ENCODE peak calls at places on chromosomes 3 and 15, in ten cellular contexts. G is SK-N-SH, M is ovary, Z is sigmoid colon, Q is GM12878, H is suprapubic skin, A is transverse colon, W is H1, K is tibial nerve, V is esophagus muscularis mucosa. U is an unnamed sample.

GRCh38 chr3:19149388-19149787 is 1.1 kb downstream of the KCNH8 start:
- DNase-seq in Q (no peak), W (no peak), H (no peak), A (no peak), G (no peak), Z (no peak), V (no peak), K (no peak), M (no peak), U (no peak)

GRCh38 chr3:22377421-22377820 is 626.4 kb upstream of the ZNF385D start:
- DNase-seq in M (no peak), G (no peak), A (no peak), H (no peak), V (no peak), Z (no peak), Q (no peak), W (no peak), K (no peak), U (no peak)

GRCh38 chr15:51077565-51078153 is 17.0 kb downstream of the TNFAIP8L3 start:
- DNase-seq in V (no peak), G (no peak), M (peak; percentile 89), Q (peak; percentile 48), A (peak; percentile 71), W (peak; percentile 66), K (peak; percentile 62), H (peak; percentile 83), Z (peak; percentile 84), U (peak; percentile 59)

GRCh38 chr15:77118787-77119410 is 48.0 kb upstream of the TSPAN3 start:
- DNase-seq in G (peak; percentile 55), Z (no peak), A (peak; percentile 38), M (peak; percentile 20), W (no peak), V (peak; percentile 47), Q (peak; percentile 32), H (no peak), K (no peak), U (peak; percentile 40)

GRCh38 chr3:12553921-12554391 is 2.9 kb upstream of the MKRN2 start:
- DNase-seq in K (no peak), H (no peak), Q (no peak), Z (no peak), M (peak; percentile 15), W (no peak), G (peak; percentile 58), V (no peak), A (peak; percentile 29), U (no peak)

GRCh38 chr3:3800685-3801509 is 1.7 kb downstream of the LRRN1 start:
- DNase-seq in V (no peak), Z (no peak), W (no peak), K (no peak), Q (no peak), M (peak; percentile 33), G (peak; percentile 61), A (no peak), H (no peak), U (peak; percentile 61)

GRCh38 chr3:187385296-187385695 is 17.1 kb downstream of the RTP4 start:
- DNase-seq in W (no peak), M (no peak), G (no peak), K (no peak), Q (no peak), V (no peak), H (no peak), A (no peak), Z (no peak), U (no peak)

GRCh38 chr3:170098753-170099152 is 61.0 kb downstream of the GPR160 start:
- DNase-seq in K (no peak), V (no peak), H (no peak), Q (no peak), M (no peak), G (no peak), W (no peak), A (no peak), Z (no peak), U (no peak)

GRCh38 chr3:152772622-152773021 is 62.3 kb upstream of the P2RY1 start:
- DNase-seq in H (no peak), Q (no peak), V (no peak), A (no peak), M (no peak), G (no peak), W (no peak), Z (no peak), K (no peak), U (no peak)

GRCh38 chr3:186785517-186786018 is 2.2 kb downstream of the EIF4A2 start:
- DNase-seq in Z (no peak), W (no peak), Q (no peak), A (no peak), V (no peak), G (no peak), K (no peak), H (no peak), M (no peak), U (no peak)

GRCh38 chr3:65080432-65080831 is 392.6 kb upstream of the ADAMTS9 start:
- DNase-seq in M (no peak), K (no peak), W (no peak), G (no peak), V (no peak), Z (no peak), A (no peak), H (no peak), Q (no peak), U (no peak)

GRCh38 chr15:77959094-77959879 is 118.2 kb downstream of the TBC1D2B start:
- DNase-seq in A (peak; percentile 87), Z (peak; percentile 88), Q (peak; percentile 13), V (peak; percentile 95), K (peak; percentile 49), M (peak; percentile 74), W (peak; percentile 58), G (peak; percentile 91), H (peak; percentile 89), U (peak; percentile 83)

DNA sequence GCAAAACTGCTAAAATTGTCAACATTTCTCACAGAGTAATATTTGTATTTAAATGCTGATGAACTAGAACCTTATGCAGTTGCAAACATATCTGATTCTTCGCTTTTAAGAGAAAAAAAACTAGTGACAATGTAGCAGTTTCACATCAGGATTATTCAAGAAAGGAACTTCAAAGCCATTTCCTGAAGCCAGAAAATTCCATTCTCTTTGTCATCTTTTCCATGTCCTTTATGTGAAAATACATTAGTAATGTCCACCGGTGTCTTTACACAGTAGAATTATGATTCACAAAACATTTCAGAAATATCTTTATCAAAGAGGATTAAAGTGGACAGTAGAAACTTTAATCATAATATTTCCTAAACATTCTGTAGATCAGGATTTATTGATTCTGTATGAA is 12.7 kb upstream of the LXN start:
- DNase-seq in G (no peak), H (no peak), K (no peak), A (no peak), V (no peak), M (no peak), Z (no peak), W (no peak), Q (no peak), U (no peak)
- H3K27ac ChIP-seq in G (no peak overlapping the region), H (no peak overlapping the region), K (no peak overlapping the region), A (no peak overlapping the region), V (no peak overlapping the region), M (no peak overlapping the region), Z (no peak overlapping the region), W (no peak overlapping the region), Q (no peak overlapping the region), U (no peak overlapping the region)

DNA sequence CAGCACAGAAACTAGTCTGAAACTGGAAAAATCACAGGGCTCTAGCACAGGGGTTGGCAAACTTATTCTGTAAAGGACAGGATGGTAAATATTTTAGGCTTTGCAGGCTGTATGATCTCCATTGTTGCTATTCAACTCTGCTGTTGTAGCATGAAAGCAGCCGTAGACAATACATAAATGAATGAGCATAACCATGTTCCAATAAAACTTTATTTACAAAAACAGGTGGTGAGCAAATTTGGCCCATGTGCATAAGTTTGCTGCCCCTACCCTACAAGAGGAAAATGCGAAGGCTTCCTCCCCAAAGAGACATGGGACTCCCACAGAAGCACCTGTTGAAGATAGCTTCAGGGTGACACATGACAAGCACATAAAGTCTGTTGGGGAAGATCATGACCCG is 59.2 kb downstream of the SYNM start:
- DNase-seq in A (no peak), K (no peak), V (peak; percentile 34), W (no peak), M (no peak), H (no peak), G (no peak), Q (no peak), Z (no peak), U (no peak)
- H3K4me3 ChIP-seq in A (no peak overlapping the region), K (no peak overlapping the region), V (no peak overlapping the region), W (no peak overlapping the region), M (no peak overlapping the region), H (no peak overlapping the region), G (no peak overlapping the region), Q (no peak overlapping the region), Z (no peak overlapping the region), U (no peak overlapping the region)

GRCh38 chr3:127002195-127003174 is 19.6 kb downstream of the PLXNA1 start:
- DNase-seq in V (peak; percentile 95), M (peak; percentile 89), W (peak; percentile 58), G (peak; percentile 97), Z (peak; percentile 93), Q (no peak), K (peak; percentile 82), H (peak; percentile 92), A (peak; percentile 55), U (peak; percentile 71)
- TF ChIP-seq EP300 in V (no peak), M (no peak), W (peak; percentile 87), G (peak; percentile 80), Z (no peak), Q (no peak), K (peak; percentile 72), H (no peak), A (no peak), U (no peak)

GRCh38 chr3:168266335-168266734 is 170.6 kb upstream of the GOLIM4 start:
- DNase-seq in K (no peak), H (no peak), M (no peak), Z (no peak), V (no peak), Q (no peak), G (no peak), A (no peak), W (no peak), U (no peak)
- H3K27ac ChIP-seq in K (no peak overlapping the region), H (no peak overlapping the region), M (no peak overlapping the region), Z (no peak overlapping the region), V (no peak overlapping the region), Q (no peak overlapping the region), G (no peak overlapping the region), A (no peak overlapping the region), W (no peak overlapping the region), U (no peak overlapping the region)

DNA sequence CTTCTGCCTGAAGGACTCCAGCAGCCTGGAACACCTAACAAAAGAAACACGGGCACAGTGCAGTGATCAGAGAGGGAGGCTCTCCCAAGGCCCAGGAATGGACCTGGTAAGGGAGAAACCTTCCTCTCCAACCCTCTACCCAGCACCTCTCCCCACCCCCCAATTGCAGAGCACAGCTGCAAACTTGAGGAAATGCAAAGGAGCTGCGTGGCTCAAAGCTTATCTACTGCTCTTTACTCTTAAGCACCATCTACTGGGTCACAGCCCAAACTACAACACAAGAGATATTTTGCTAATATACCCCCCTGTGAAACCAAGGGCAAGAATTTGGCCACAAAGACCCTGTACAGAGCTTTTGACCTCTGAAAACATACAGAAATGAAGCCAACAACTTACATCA is 328.3 kb downstream of the OXSM start:
- DNase-seq in A (no peak), G (no peak), M (no peak), Q (no peak), V (no peak), K (no peak), Z (no peak), H (no peak), W (peak; percentile 27), U (no peak)
- H3K4me3 ChIP-seq in A (no peak overlapping the region), G (no peak overlapping the region), M (no peak overlapping the region), Q (no peak overlapping the region), V (no peak overlapping the region), K (no peak overlapping the region), Z (no peak overlapping the region), H (no peak overlapping the region), W (no peak overlapping the region), U (no peak overlapping the region)

GRCh38 chr3:58003093-58003492 is 5.1 kb upstream of the FLNB start:
- DNase-seq in A (no peak), W (no peak), Q (no peak), Z (no peak), V (no peak), G (no peak), M (no peak), K (no peak), H (no peak), U (no peak)
- TF ChIP-seq EP300 in A (no peak), W (no peak), Q (no peak), Z (no peak), V (no peak), G (no peak), M (no peak), K (no peak), H (no peak), U (no peak)